ENCODE peak calls at places on chromosomes 16 and 17, in six cellular contexts. One of them, this sample, is unnamed.

GRCh38 chr16:58102665-58103427 is 26.3 kb downstream of the CFAP20 start:
- DNase-seq in PC-3: no peak
- DNase-seq in fibroblast of mammary gland: no peak
- DNase-seq in lung: no peak
- DNase-seq in AG09309: no peak
- DNase-seq in Caco-2: no peak
- DNase-seq in this sample: no peak

GRCh38 chr16:11114366-11115164 is 141.4 kb downstream of the SOCS1 start:
- DNase-seq in AG09309: no peak
- DNase-seq in fibroblast of mammary gland: no peak
- DNase-seq in PC-3: no peak
- DNase-seq in Caco-2: no peak
- DNase-seq in lung: no peak
- DNase-seq in this sample: no peak

GRCh38 chr17:82793974-82794620 is 42.2 kb downstream of the TBCD start:
- DNase-seq in AG09309: no peak
- DNase-seq in lung: no peak
- DNase-seq in PC-3: no peak
- DNase-seq in fibroblast of mammary gland: peak
- DNase-seq in Caco-2: no peak
- DNase-seq in this sample: no peak

GRCh38 chr17:57397402-57397801 is 141.1 kb downstream of the MSI2 start:
- DNase-seq in AG09309: no peak
- DNase-seq in Caco-2: no peak
- DNase-seq in fibroblast of mammary gland: no peak
- DNase-seq in PC-3: no peak
- DNase-seq in lung: no peak
- DNase-seq in this sample: no peak

GRCh38 chr17:6528557-6528956 is 27.8 kb downstream of the PITPNM3 start:
- DNase-seq in AG09309: no peak
- DNase-seq in lung: no peak
- DNase-seq in PC-3: no peak
- DNase-seq in Caco-2: no peak
- DNase-seq in fibroblast of mammary gland: no peak
- DNase-seq in this sample: no peak

GRCh38 chr17:16415031-16415924 is at the start of gene TRPV2:
- DNase-seq in AG09309: no peak
- DNase-seq in Caco-2: peak
- DNase-seq in lung: no peak
- DNase-seq in PC-3: peak
- DNase-seq in fibroblast of mammary gland: no peak
- DNase-seq in this sample: no peak

GRCh38 chr16:87067890-87068289 is 249.3 kb downstream of the C16orf95 start:
- DNase-seq in fibroblast of mammary gland: no peak
- DNase-seq in AG09309: no peak
- DNase-seq in PC-3: no peak
- DNase-seq in Caco-2: no peak
- DNase-seq in lung: no peak
- DNase-seq in this sample: no peak

GRCh38 chr16:83925095-83925905 is 26.4 kb downstream of the MLYCD start:
- DNase-seq in lung: no peak
- DNase-seq in PC-3: no peak
- DNase-seq in Caco-2: no peak
- DNase-seq in AG09309: no peak
- DNase-seq in fibroblast of mammary gland: no peak
- DNase-seq in this sample: no peak

GRCh38 chr16:11989238-11990160 is 13.0 kb downstream of the SNX29 start:
- DNase-seq in lung: no peak
- DNase-seq in AG09309: no peak
- DNase-seq in Caco-2: no peak
- DNase-seq in PC-3: no peak
- DNase-seq in fibroblast of mammary gland: peak
- DNase-seq in this sample: no peak

GRCh38 chr16:79644977-79645667 is 44.6 kb upstream of the MAF start:
- DNase-seq in PC-3: no peak
- DNase-seq in Caco-2: no peak
- DNase-seq in fibroblast of mammary gland: no peak
- DNase-seq in lung: no peak
- DNase-seq in AG09309: peak
- DNase-seq in this sample: no peak

GRCh38 chr17:40329981-40330794 is 21.2 kb downstream of the RARA start:
- DNase-seq in Caco-2: no peak
- DNase-seq in lung: no peak
- DNase-seq in PC-3: no peak
- DNase-seq in fibroblast of mammary gland: no peak
- DNase-seq in AG09309: no peak
- DNase-seq in this sample: peak

GRCh38 chr16:48099455-48099854 is 56.3 kb downstream of the ABCC12 start:
- DNase-seq in PC-3: peak
- DNase-seq in AG09309: no peak
- DNase-seq in lung: no peak
- DNase-seq in Caco-2: no peak
- DNase-seq in fibroblast of mammary gland: peak
- DNase-seq in this sample: no peak

GRCh38 chr16:14494396-14494795 is 135.7 kb downstream of the PARN start:
- DNase-seq in Caco-2: no peak
- DNase-seq in fibroblast of mammary gland: no peak
- DNase-seq in AG09309: no peak
- DNase-seq in lung: no peak
- DNase-seq in PC-3: no peak
- DNase-seq in this sample: no peak

GRCh38 chr17:76585649-76586593 is at the start of gene ST6GALNAC2:
- DNase-seq in Caco-2: peak
- DNase-seq in AG09309: no peak
- DNase-seq in lung: peak
- DNase-seq in PC-3: peak
- DNase-seq in fibroblast of mammary gland: no peak
- DNase-seq in this sample: no peak
- TF ChIP-seq CTCF in Caco-2: peak
- TF ChIP-seq CTCF in AG09309: peak
- TF ChIP-seq CTCF in lung: peak
- TF ChIP-seq CTCF in PC-3: peak
- TF ChIP-seq CTCF in fibroblast of mammary gland: no peak
- TF ChIP-seq CTCF in this sample: peak

DNA sequence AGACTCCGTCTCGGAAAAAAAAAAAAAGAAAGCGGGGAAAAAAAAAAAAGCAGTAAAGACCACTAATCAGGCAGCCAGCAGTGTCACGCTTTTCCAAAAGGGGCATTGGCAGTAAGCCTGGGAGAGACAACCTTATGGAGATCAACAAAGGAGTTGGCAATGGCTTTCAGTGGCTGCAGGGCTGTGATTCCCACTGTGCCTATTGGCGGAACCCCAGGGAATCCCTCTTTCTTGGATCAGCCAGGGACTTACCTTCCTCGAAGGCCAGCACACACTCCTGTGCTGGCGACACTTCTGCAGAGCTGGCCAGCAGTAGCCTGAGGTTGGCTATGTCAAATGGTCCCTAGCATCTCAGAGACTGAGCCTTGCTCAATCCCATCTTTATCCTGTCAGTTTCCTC is 43.3 kb upstream of the ZFHX3 start:
- DNase-seq in PC-3: no peak
- DNase-seq in lung: no peak
- DNase-seq in AG09309: no peak
- DNase-seq in Caco-2: no peak
- DNase-seq in fibroblast of mammary gland: no peak
- DNase-seq in this sample: no peak
- H3K4me3 ChIP-seq in PC-3: no peak
- H3K4me3 ChIP-seq in lung: no peak
- H3K4me3 ChIP-seq in AG09309: no peak
- H3K4me3 ChIP-seq in Caco-2: no peak
- H3K4me3 ChIP-seq in fibroblast of mammary gland: no peak
- H3K4me3 ChIP-seq in this sample: no peak

GRCh38 chr17:60640503-60640902 is 37.1 kb upstream of the BCAS3 start:
- DNase-seq in PC-3: peak
- DNase-seq in AG09309: no peak
- DNase-seq in fibroblast of mammary gland: peak
- DNase-seq in Caco-2: no peak
- DNase-seq in lung: no peak
- DNase-seq in this sample: no peak
- TF ChIP-seq CTCF in PC-3: peak
- TF ChIP-seq CTCF in AG09309: peak
- TF ChIP-seq CTCF in fibroblast of mammary gland: peak
- TF ChIP-seq CTCF in Caco-2: peak
- TF ChIP-seq CTCF in lung: no peak
- TF ChIP-seq CTCF in this sample: peak

DNA sequence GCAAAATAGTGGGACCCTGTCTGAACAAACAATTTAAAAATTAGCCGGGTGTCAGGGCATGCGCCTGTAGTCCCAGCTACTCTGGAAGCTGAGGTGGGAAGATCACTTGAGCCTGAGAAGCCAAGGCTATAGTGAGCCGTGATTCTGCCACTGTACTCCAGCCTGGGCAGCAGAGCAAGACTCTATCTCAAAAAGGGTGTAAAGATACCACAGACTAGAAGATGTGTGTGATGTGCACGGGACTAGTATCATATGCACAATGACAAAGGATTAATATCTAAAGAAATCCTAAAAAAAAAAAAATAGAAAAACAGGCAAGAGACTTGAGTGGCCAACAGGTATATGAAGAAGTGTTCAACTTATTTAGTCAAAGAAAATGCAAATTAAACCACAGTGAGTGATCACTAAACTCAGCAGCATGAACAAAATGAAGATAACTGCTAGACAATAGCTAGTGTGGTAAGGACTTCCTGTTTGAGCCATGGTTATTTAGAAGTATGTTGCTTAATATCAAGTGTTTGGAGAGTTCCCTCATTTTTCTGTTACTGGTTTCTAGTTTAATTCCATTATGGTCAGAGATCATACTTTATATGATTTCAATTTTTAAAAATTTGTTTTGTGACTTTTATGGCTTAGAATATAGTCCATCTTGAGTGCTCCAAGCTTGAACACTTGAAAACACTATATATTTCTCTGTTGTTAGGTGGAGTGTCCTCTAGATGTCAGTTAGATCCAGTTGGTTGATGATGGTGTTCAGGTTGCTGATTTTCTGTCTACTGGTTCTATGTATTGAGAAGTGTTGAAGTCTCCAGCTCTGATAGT is 14.7 kb upstream of the SLX4 start:
- DNase-seq in PC-3: no peak
- DNase-seq in fibroblast of mammary gland: no peak
- DNase-seq in Caco-2: no peak
- DNase-seq in lung: no peak
- DNase-seq in AG09309: no peak
- DNase-seq in this sample: no peak
- H3K4me3 ChIP-seq in PC-3: no peak
- H3K4me3 ChIP-seq in fibroblast of mammary gland: no peak
- H3K4me3 ChIP-seq in Caco-2: no peak
- H3K4me3 ChIP-seq in lung: no peak
- H3K4me3 ChIP-seq in AG09309: no peak
- H3K4me3 ChIP-seq in this sample: no peak

GRCh38 chr16:68383858-68384257 is 64.5 kb downstream of the SMPD3 start:
- DNase-seq in AG09309: no peak
- DNase-seq in fibroblast of mammary gland: no peak
- DNase-seq in PC-3: no peak
- DNase-seq in lung: no peak
- DNase-seq in Caco-2: no peak
- DNase-seq in this sample: no peak

GRCh38 chr16:68380676-68381362 is 67.5 kb downstream of the SMPD3 start:
- DNase-seq in lung: no peak
- DNase-seq in AG09309: no peak
- DNase-seq in Caco-2: no peak
- DNase-seq in PC-3: no peak
- DNase-seq in fibroblast of mammary gland: no peak
- DNase-seq in this sample: no peak

GRCh38 chr16:68380348-68380670 is 68.0 kb downstream of the SMPD3 start:
- DNase-seq in fibroblast of mammary gland: no peak
- DNase-seq in lung: no peak
- DNase-seq in PC-3: no peak
- DNase-seq in Caco-2: no peak
- DNase-seq in AG09309: no peak
- DNase-seq in this sample: no peak

GRCh38 chr16:68381363-68381724 is 67.0 kb downstream of the SMPD3 start:
- DNase-seq in fibroblast of mammary gland: no peak
- DNase-seq in lung: no peak
- DNase-seq in AG09309: no peak
- DNase-seq in Caco-2: no peak
- DNase-seq in PC-3: no peak
- DNase-seq in this sample: no peak

DNA sequence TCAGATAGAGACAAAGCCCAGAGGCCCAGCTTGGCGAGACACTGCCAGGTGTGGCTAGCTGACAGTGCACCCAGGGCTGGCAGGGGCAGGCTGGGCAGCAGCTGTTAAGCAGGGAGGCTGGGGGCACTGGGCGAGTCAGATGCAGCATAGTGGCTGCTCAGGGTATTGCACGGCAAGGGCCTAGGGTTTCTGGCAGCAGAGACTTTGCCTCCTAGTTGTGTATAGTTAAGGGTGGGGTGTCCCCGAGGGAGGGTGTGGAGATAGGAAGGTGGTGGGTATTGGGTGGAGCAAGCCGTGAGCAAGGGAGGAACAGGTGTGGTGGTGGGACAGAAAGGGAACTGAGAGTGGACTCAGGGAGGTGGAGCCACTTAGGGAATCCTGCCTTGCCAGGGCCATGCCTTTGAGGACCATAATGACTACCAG is 66.0 kb downstream of the SMPD3 start:
- DNase-seq in lung: no peak
- DNase-seq in Caco-2: no peak
- DNase-seq in AG09309: no peak
- DNase-seq in fibroblast of mammary gland: no peak
- DNase-seq in PC-3: no peak
- DNase-seq in this sample: no peak
- TF ChIP-seq CTCF in lung: no peak
- TF ChIP-seq CTCF in Caco-2: peak
- TF ChIP-seq CTCF in AG09309: peak
- TF ChIP-seq CTCF in fibroblast of mammary gland: peak
- TF ChIP-seq CTCF in PC-3: peak
- TF ChIP-seq CTCF in this sample: no peak